ENCODE peak calls at places on chromosomes 13 and 19, in ten cellular contexts. A, T, J, S, N, F, I, V, B and Q are unnamed samples.

GRCh38 chr19:33501957-33502356 is 19.6 kb downstream of the PEPD start:
- DNase-seq in V (no peak), F (no peak), T (no peak), A (no peak), S (no peak), B (no peak), J (no peak), I (no peak), N (no peak), Q (no peak)

GRCh38 chr13:101397742-101398141 is 18.6 kb downstream of the NALCN start:
- DNase-seq in I (no peak), J (peak), V (no peak), S (no peak), N (no peak), B (peak), A (no peak), T (peak), F (no peak), Q (no peak)

GRCh38 chr19:46551175-46551574 is 50.0 kb upstream of the CALM3 start:
- DNase-seq in I (no peak), J (no peak), N (no peak), S (no peak), V (no peak), F (no peak), B (no peak), A (no peak), T (no peak), Q (no peak)

GRCh38 chr13:80109313-80109712 is 231.6 kb downstream of the SPRY2 start:
- DNase-seq in A (no peak), N (no peak), J (no peak), F (no peak), S (no peak), B (no peak), I (no peak), T (no peak), V (no peak), Q (no peak)

GRCh38 chr13:41411060-41411459 is 46.3 kb upstream of the RGCC start:
- DNase-seq in I (no peak), T (no peak), F (no peak), N (no peak), B (no peak), S (no peak), A (no peak), V (no peak), J (no peak), Q (peak)

GRCh38 chr19:47587295-47587694 is 14.3 kb upstream of the ZNF541 start:
- DNase-seq in T (peak), J (no peak), V (no peak), N (no peak), S (no peak), A (no peak), B (peak), I (no peak), F (no peak), Q (no peak)

GRCh38 chr19:4909172-4909896 is at the start of gene UHRF1:
- DNase-seq in F (no peak), N (no peak), V (peak), J (peak), I (no peak), S (no peak), A (no peak), T (peak), B (no peak), Q (no peak)

GRCh38 chr13:110432522-110432921 is 125.4 kb downstream of the COL4A2 start:
- DNase-seq in S (no peak), N (no peak), T (no peak), J (no peak), F (no peak), I (no peak), A (no peak), V (no peak), B (no peak), Q (no peak)

GRCh38 chr13:32255744-32256120 is 59.4 kb downstream of the ZAR1L start:
- DNase-seq in T (no peak), J (no peak), V (no peak), S (no peak), I (no peak), A (no peak), F (no peak), N (no peak), B (no peak), Q (no peak)

GRCh38 chr13:80374453-80374852 is 33.5 kb upstream of the SPRY2 start:
- DNase-seq in T (no peak), A (no peak), B (no peak), F (no peak), S (peak), J (no peak), V (no peak), N (no peak), I (no peak), Q (no peak)

GRCh38 chr13:76387561-76387960 is 498.6 kb downstream of the KCTD12 start:
- DNase-seq in F (no peak), B (no peak), V (no peak), J (peak), T (no peak), A (no peak), N (no peak), S (no peak), I (no peak), Q (no peak)

GRCh38 chr19:14322889-14323463 is 58.3 kb upstream of the ADGRE5 start:
- DNase-seq in J (no peak), A (no peak), F (no peak), T (no peak), S (no peak), I (no peak), B (no peak), V (no peak), N (no peak), Q (no peak)

GRCh38 chr13:109784590-109785140 is 1.7 kb downstream of the IRS2 start:
- DNase-seq in A (no peak), F (peak), T (no peak), S (peak), B (peak), N (no peak), V (peak), J (peak), I (peak), Q (peak)

GRCh38 chr19:4130635-4131438 is 6.9 kb upstream of the MAP2K2 start:
- DNase-seq in F (no peak), N (no peak), V (no peak), A (peak), J (peak), S (no peak), B (peak), T (peak), I (no peak), Q (no peak)

GRCh38 chr13:62158520-62158919 is 742.9 kb upstream of the PCDH20 start:
- DNase-seq in F (no peak), B (no peak), J (no peak), I (no peak), A (no peak), N (no peak), V (no peak), S (no peak), T (no peak), Q (no peak)

GRCh38 chr19:28523619-28524018 is 689.3 kb downstream of the UQCRFS1 start:
- DNase-seq in S (no peak), T (no peak), N (no peak), J (no peak), F (no peak), V (no peak), B (no peak), I (no peak), A (no peak), Q (no peak)

GRCh38 chr19:52991484-52991883 is 22.2 kb upstream of the ERVV-1 start:
- DNase-seq in I (peak), S (no peak), B (peak), N (peak), F (no peak), T (peak), V (no peak), J (peak), A (peak), Q (no peak)

GRCh38 chr19:36060430-36060829 is 5.7 kb downstream of the WDR62 start:
- DNase-seq in N (peak), J (peak), F (peak), V (no peak), B (peak), A (peak), I (no peak), T (peak), S (peak), Q (no peak)

GRCh38 chr19:46723023-46723461 is 6.1 kb upstream of the PRKD2 start:
- DNase-seq in T (no peak), N (no peak), F (no peak), S (no peak), B (no peak), A (no peak), J (no peak), V (no peak), I (no peak), Q (no peak)

GRCh38 chr13:113886561-113887112 is 22.8 kb upstream of the GAS6 start:
- DNase-seq in S (no peak), V (no peak), A (no peak), F (no peak), N (no peak), J (no peak), B (no peak), T (no peak), I (no peak), Q (peak)

GRCh38 chr19:51694318-51695085 is 1.4 kb downstream of the SPACA6 start:
- DNase-seq in S (no peak), V (no peak), J (no peak), T (no peak), B (no peak), F (peak), A (no peak), N (no peak), I (peak), Q (peak)

GRCh38 chr13:43242040-43242439 is 218.7 kb downstream of the DNAJC15 start:
- DNase-seq in I (no peak), B (no peak), S (no peak), F (no peak), N (no peak), V (no peak), T (no peak), J (peak), A (no peak), Q (no peak)

GRCh38 chr19:35142531-35143230 is 374 bp upstream of the FXYD7 start:
- DNase-seq in J (peak), B (no peak), T (peak), S (peak), N (no peak), A (no peak), V (peak), F (peak), I (no peak), Q (no peak)

GRCh38 chr13:20134732-20135131 is 26.1 kb downstream of the GJA3 start:
- DNase-seq in J (no peak), T (no peak), B (no peak), A (no peak), N (no peak), F (no peak), V (no peak), S (no peak), I (no peak), Q (no peak)

GRCh38 chr19:41584931-41585330 is 9.0 kb downstream of the CEACAM21 start:
- DNase-seq in B (no peak), S (no peak), I (no peak), V (no peak), A (no peak), J (no peak), N (no peak), F (no peak), T (no peak), Q (peak)

GRCh38 chr13:78491978-78492377 is 111.4 kb downstream of the POU4F1 start:
- DNase-seq in I (no peak), T (no peak), A (no peak), N (no peak), F (no peak), V (no peak), J (no peak), S (no peak), B (no peak), Q (no peak)

GRCh38 chr13:94878721-94879120 is 166.4 kb upstream of the SOX21 start:
- DNase-seq in B (no peak), F (no peak), I (no peak), A (no peak), V (no peak), N (no peak), T (no peak), J (no peak), S (no peak), Q (no peak)
- TF ChIP-seq CTCF in B (no peak), F (no peak), I (no peak), A (no peak), V (no peak), N (no peak), T (no peak), J (no peak), S (no peak), Q (no peak)

DNA sequence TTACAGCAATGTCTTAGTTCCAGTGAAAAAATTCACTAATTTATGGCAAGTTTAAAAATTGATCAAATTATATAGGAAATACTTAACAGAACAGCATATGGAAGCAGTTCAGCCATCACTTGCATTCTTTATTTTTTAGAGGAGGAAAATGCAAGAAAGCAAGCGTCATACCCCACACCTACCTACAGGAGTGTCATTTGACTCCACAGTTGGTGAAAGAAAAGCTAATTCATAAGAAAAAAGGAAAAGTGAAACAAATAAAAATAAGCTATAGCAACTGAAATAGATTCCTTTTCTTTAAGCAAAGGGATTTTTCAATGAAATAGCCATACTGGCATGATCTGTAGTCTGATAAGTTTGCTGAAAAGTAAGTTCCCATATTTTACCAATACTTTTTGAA is 111.0 kb downstream of the DOCK9 start:
- DNase-seq in A (no peak), B (no peak), T (no peak), J (no peak), F (no peak), I (no peak), N (no peak), S (no peak), V (no peak), Q (no peak)
- TF ChIP-seq CTCF in A (peak), B (no peak), T (no peak), J (peak), F (no peak), I (no peak), N (no peak), S (no peak), V (peak), Q (peak)

GRCh38 chr19:17862711-17863519 is 3.2 kb downstream of the RPL18A start:
- DNase-seq in V (no peak), F (peak), B (no peak), T (no peak), I (no peak), J (no peak), A (no peak), N (no peak), S (no peak), Q (no peak)
- TF ChIP-seq CTCF in V (no peak), F (no peak), B (no peak), T (no peak), I (no peak), J (no peak), A (no peak), N (no peak), S (no peak), Q (no peak)

DNA sequence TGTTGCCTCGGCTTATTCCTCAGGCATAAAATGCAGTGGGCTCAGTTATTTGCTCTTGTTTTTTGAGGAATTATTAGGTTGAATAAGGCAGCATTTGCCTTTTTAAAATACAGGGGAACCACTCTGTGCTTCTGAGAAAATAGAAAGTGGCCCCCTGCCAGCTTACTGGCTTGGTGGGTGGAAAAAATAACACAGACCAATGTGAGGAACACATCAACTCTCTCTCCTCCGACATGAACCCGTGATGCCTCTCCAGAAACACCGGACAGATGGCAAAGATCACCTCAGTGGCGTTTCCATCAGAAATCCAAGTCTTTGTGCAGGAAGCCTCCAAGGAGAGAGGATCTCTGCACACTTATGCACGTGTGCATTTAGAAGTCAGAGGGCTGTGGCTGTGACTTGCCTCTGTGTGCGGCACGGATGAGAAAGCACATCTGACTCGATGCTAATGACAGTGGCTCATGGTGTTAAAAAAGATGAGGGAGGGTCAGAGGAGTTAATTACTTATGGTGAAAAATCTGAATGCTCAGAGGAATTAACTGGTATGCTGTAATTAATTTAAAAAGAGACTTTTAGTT is 112.3 kb upstream of the KLF12 start:
- DNase-seq in J (no peak), A (no peak), B (peak), I (no peak), F (no peak), T (no peak), V (no peak), S (no peak), N (no peak), Q (peak)
- TF ChIP-seq CTCF in J (no peak), A (no peak), B (no peak), I (no peak), F (no peak), T (no peak), V (no peak), S (no peak), N (no peak), Q (no peak)

GRCh38 chr13:23715092-23715761 is 145.0 kb downstream of the TNFRSF19 start:
- DNase-seq in F (no peak), B (no peak), T (no peak), I (no peak), J (no peak), V (no peak), N (no peak), A (no peak), S (no peak), Q (no peak)
- TF ChIP-seq CTCF in F (no peak), B (no peak), T (no peak), I (no peak), J (no peak), V (no peak), N (no peak), A (no peak), S (no peak), Q (no peak)